ENCODE peak calls at places on chromosome 21, in five cellular contexts. One of them, this sample, is unnamed.

GRCh38 chr21:42248783-42249597 is 30.1 kb downstream of the ABCG1 start:
- DNase-seq in colonic mucosa: no peak
- DNase-seq in heart left ventricle: no peak
- DNase-seq in caudate nucleus: no peak
- DNase-seq in transverse colon: no peak
- DNase-seq in this sample: no peak

GRCh38 chr21:16634522-16634914 is 878.3 kb upstream of the CXADR start:
- DNase-seq in heart left ventricle: no peak
- DNase-seq in caudate nucleus: no peak
- DNase-seq in colonic mucosa: no peak
- DNase-seq in transverse colon: no peak
- DNase-seq in this sample: no peak

GRCh38 chr21:31538821-31539220 is 120.7 kb upstream of the SOD1 start:
- DNase-seq in heart left ventricle: no peak
- DNase-seq in transverse colon: no peak
- DNase-seq in caudate nucleus: no peak
- DNase-seq in colonic mucosa: no peak
- DNase-seq in this sample: no peak

GRCh38 chr21:26557106-26557505 is 16.0 kb downstream of the CYYR1 start:
- DNase-seq in heart left ventricle: no peak
- DNase-seq in colonic mucosa: no peak
- DNase-seq in caudate nucleus: no peak
- DNase-seq in transverse colon: no peak
- DNase-seq in this sample: no peak

GRCh38 chr21:46425061-46425460 is 33.6 kb upstream of the DIP2A start:
- DNase-seq in colonic mucosa: no peak
- DNase-seq in caudate nucleus: no peak
- DNase-seq in transverse colon: no peak
- DNase-seq in heart left ventricle: no peak
- DNase-seq in this sample: no peak

GRCh38 chr21:25568230-25568629 is 39.1 kb downstream of the MRPL39 start:
- DNase-seq in caudate nucleus: no peak
- DNase-seq in heart left ventricle: peak
- DNase-seq in transverse colon: peak
- DNase-seq in colonic mucosa: peak
- DNase-seq in this sample: no peak

GRCh38 chr21:35222541-35222941 is 173.4 kb upstream of the RUNX1 start:
- DNase-seq in colonic mucosa: no peak
- DNase-seq in heart left ventricle: no peak
- DNase-seq in caudate nucleus: no peak
- DNase-seq in transverse colon: no peak
- DNase-seq in this sample: no peak

GRCh38 chr21:46307625-46308024 is 16.0 kb downstream of the C21orf58 start:
- DNase-seq in colonic mucosa: no peak
- DNase-seq in transverse colon: no peak
- DNase-seq in heart left ventricle: no peak
- DNase-seq in caudate nucleus: no peak
- DNase-seq in this sample: no peak

GRCh38 chr21:42508371-42508770 is 5.3 kb upstream of the SLC37A1 start:
- DNase-seq in caudate nucleus: no peak
- DNase-seq in heart left ventricle: no peak
- DNase-seq in colonic mucosa: no peak
- DNase-seq in transverse colon: no peak
- DNase-seq in this sample: no peak

GRCh38 chr21:30988706-30989105 is 49.6 kb downstream of the KRTAP19-8 start:
- DNase-seq in colonic mucosa: no peak
- DNase-seq in heart left ventricle: no peak
- DNase-seq in caudate nucleus: no peak
- DNase-seq in transverse colon: no peak
- DNase-seq in this sample: no peak

GRCh38 chr21:16912075-16912474 is 600.8 kb upstream of the CXADR start:
- DNase-seq in transverse colon: no peak
- DNase-seq in heart left ventricle: no peak
- DNase-seq in caudate nucleus: no peak
- DNase-seq in colonic mucosa: no peak
- DNase-seq in this sample: no peak

GRCh38 chr21:41806773-41807172 is 39.9 kb upstream of the RIPK4 start:
- DNase-seq in transverse colon: no peak
- DNase-seq in heart left ventricle: no peak
- DNase-seq in colonic mucosa: no peak
- DNase-seq in caudate nucleus: no peak
- DNase-seq in this sample: no peak

GRCh38 chr21:31750843-31751242 is 18.9 kb upstream of the SCAF4 start:
- DNase-seq in colonic mucosa: no peak
- DNase-seq in heart left ventricle: no peak
- DNase-seq in caudate nucleus: no peak
- DNase-seq in transverse colon: no peak
- DNase-seq in this sample: no peak

GRCh38 chr21:15430577-15430976 is 299.2 kb upstream of the USP25 start:
- DNase-seq in transverse colon: no peak
- DNase-seq in colonic mucosa: no peak
- DNase-seq in caudate nucleus: no peak
- DNase-seq in heart left ventricle: peak
- DNase-seq in this sample: no peak

GRCh38 chr21:29105218-29105617 is 25.2 kb upstream of the MAP3K7CL start:
- DNase-seq in transverse colon: no peak
- DNase-seq in caudate nucleus: no peak
- DNase-seq in heart left ventricle: no peak
- DNase-seq in colonic mucosa: no peak
- DNase-seq in this sample: no peak

GRCh38 chr21:38567577-38568360 is 69.5 kb upstream of the ERG start:
- DNase-seq in heart left ventricle: no peak
- DNase-seq in caudate nucleus: no peak
- DNase-seq in colonic mucosa: no peak
- DNase-seq in transverse colon: no peak
- DNase-seq in this sample: no peak

GRCh38 chr21:41802185-41802584 is 35.3 kb upstream of the RIPK4 start:
- DNase-seq in heart left ventricle: no peak
- DNase-seq in caudate nucleus: no peak
- DNase-seq in transverse colon: no peak
- DNase-seq in colonic mucosa: no peak
- DNase-seq in this sample: no peak

GRCh38 chr21:24895885-24896734 is 711.2 kb downstream of the MRPL39 start:
- DNase-seq in caudate nucleus: no peak
- DNase-seq in colonic mucosa: no peak
- DNase-seq in heart left ventricle: no peak
- DNase-seq in transverse colon: peak
- DNase-seq in this sample: no peak

GRCh38 chr21:17388226-17388625 is 124.6 kb upstream of the CXADR start:
- DNase-seq in colonic mucosa: no peak
- DNase-seq in heart left ventricle: no peak
- DNase-seq in transverse colon: no peak
- DNase-seq in caudate nucleus: peak
- DNase-seq in this sample: no peak

GRCh38 chr21:41589620-41590175 is 81.7 kb upstream of the TMPRSS2 start:
- DNase-seq in colonic mucosa: no peak
- DNase-seq in transverse colon: no peak
- DNase-seq in heart left ventricle: no peak
- DNase-seq in caudate nucleus: no peak
- DNase-seq in this sample: no peak

GRCh38 chr21:35179990-35180557 is 131.0 kb upstream of the RUNX1 start:
- DNase-seq in colonic mucosa: no peak
- DNase-seq in heart left ventricle: no peak
- DNase-seq in caudate nucleus: no peak
- DNase-seq in transverse colon: no peak
- DNase-seq in this sample: no peak

GRCh38 chr21:38796426-38796825 is 9.3 kb upstream of the ETS2 start:
- DNase-seq in colonic mucosa: no peak
- DNase-seq in transverse colon: no peak
- DNase-seq in heart left ventricle: no peak
- DNase-seq in caudate nucleus: no peak
- DNase-seq in this sample: peak

GRCh38 chr21:42988234-42988965 is 14.0 kb downstream of the PKNOX1 start:
- DNase-seq in colonic mucosa: no peak
- DNase-seq in caudate nucleus: no peak
- DNase-seq in transverse colon: no peak
- DNase-seq in heart left ventricle: no peak
- DNase-seq in this sample: no peak

GRCh38 chr21:38343691-38344090 is 86.9 kb downstream of the KCNJ15 start:
- DNase-seq in heart left ventricle: no peak
- DNase-seq in caudate nucleus: no peak
- DNase-seq in transverse colon: no peak
- DNase-seq in colonic mucosa: no peak
- DNase-seq in this sample: no peak

GRCh38 chr21:26965091-26965566 is 1.8 kb downstream of the ADAMTS5 start:
- DNase-seq in caudate nucleus: no peak
- DNase-seq in transverse colon: no peak
- DNase-seq in colonic mucosa: no peak
- DNase-seq in heart left ventricle: no peak
- DNase-seq in this sample: no peak

GRCh38 chr21:42279341-42279871 is 35.8 kb downstream of the TFF3 start:
- DNase-seq in colonic mucosa: no peak
- DNase-seq in transverse colon: no peak
- DNase-seq in caudate nucleus: no peak
- DNase-seq in heart left ventricle: no peak
- DNase-seq in this sample: no peak

GRCh38 chr21:25331286-25331685 is 276.0 kb downstream of the MRPL39 start:
- DNase-seq in heart left ventricle: no peak
- DNase-seq in transverse colon: no peak
- DNase-seq in caudate nucleus: no peak
- DNase-seq in colonic mucosa: no peak
- DNase-seq in this sample: no peak

GRCh38 chr21:42672699-42673458 is 19.5 kb downstream of the PDE9A start:
- DNase-seq in transverse colon: no peak
- DNase-seq in heart left ventricle: no peak
- DNase-seq in caudate nucleus: peak
- DNase-seq in colonic mucosa: no peak
- DNase-seq in this sample: no peak

GRCh38 chr21:38503588-38503987 is 5.3 kb upstream of the ERG start:
- DNase-seq in colonic mucosa: no peak
- DNase-seq in heart left ventricle: no peak
- DNase-seq in caudate nucleus: no peak
- DNase-seq in transverse colon: no peak
- DNase-seq in this sample: no peak

GRCh38 chr21:28538987-28539622 is 453.6 kb downstream of the LTN1 start:
- DNase-seq in heart left ventricle: no peak
- DNase-seq in caudate nucleus: no peak
- DNase-seq in transverse colon: no peak
- DNase-seq in colonic mucosa: no peak
- DNase-seq in this sample: no peak

GRCh38 chr21:22904385-22904784 is 1906.2 kb downstream of the NCAM2 start:
- DNase-seq in transverse colon: no peak
- DNase-seq in caudate nucleus: no peak
- DNase-seq in colonic mucosa: no peak
- DNase-seq in heart left ventricle: no peak
- DNase-seq in this sample: no peak

GRCh38 chr21:46285761-46286667 is at the start of gene YBEY:
- DNase-seq in caudate nucleus: peak
- DNase-seq in colonic mucosa: peak
- DNase-seq in heart left ventricle: peak
- DNase-seq in transverse colon: peak
- DNase-seq in this sample: peak

GRCh38 chr21:14602418-14602987 is 56.4 kb upstream of the SAMSN1 start:
- DNase-seq in heart left ventricle: no peak
- DNase-seq in transverse colon: no peak
- DNase-seq in caudate nucleus: no peak
- DNase-seq in colonic mucosa: no peak
- DNase-seq in this sample: no peak

DNA sequence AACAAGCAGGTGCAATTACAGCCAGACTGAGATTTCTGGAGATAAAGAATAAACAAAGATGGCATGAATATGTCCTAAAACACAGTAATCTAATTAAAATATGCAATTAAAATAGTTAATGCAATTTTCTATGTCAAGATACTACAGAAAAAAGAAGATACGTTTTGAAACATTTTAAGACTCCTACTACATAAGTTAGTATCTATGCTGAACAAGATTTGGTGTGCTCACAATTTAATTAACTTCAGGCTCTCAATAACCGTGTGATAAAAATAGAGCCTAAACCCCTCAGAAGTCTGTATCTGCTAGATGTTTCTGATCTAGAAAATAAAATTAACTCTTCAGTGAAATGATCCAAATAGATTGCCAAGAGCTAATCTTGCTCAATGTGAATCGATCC is 13.8 kb upstream of the TMPRSS15 start:
- DNase-seq in transverse colon: no peak
- DNase-seq in caudate nucleus: no peak
- DNase-seq in heart left ventricle: no peak
- DNase-seq in colonic mucosa: no peak
- DNase-seq in this sample: no peak
- H3K27ac ChIP-seq in transverse colon: no peak
- H3K27ac ChIP-seq in caudate nucleus: no peak
- H3K27ac ChIP-seq in heart left ventricle: no peak
- H3K27ac ChIP-seq in colonic mucosa: no peak
- H3K27ac ChIP-seq in this sample: no peak

GRCh38 chr21:36965720-36966065 is 776 bp downstream of the HLCS start:
- DNase-seq in caudate nucleus: no peak
- DNase-seq in transverse colon: no peak
- DNase-seq in colonic mucosa: no peak
- DNase-seq in heart left ventricle: no peak
- DNase-seq in this sample: no peak
- H3K27ac ChIP-seq in caudate nucleus: peak
- H3K27ac ChIP-seq in transverse colon: peak
- H3K27ac ChIP-seq in colonic mucosa: peak
- H3K27ac ChIP-seq in heart left ventricle: peak
- H3K27ac ChIP-seq in this sample: no peak

GRCh38 chr21:45019076-45019886 is 55.1 kb upstream of the ADARB1 start:
- DNase-seq in colonic mucosa: no peak
- DNase-seq in caudate nucleus: no peak
- DNase-seq in transverse colon: peak
- DNase-seq in heart left ventricle: peak
- DNase-seq in this sample: no peak
- H3K27ac ChIP-seq in colonic mucosa: no peak
- H3K27ac ChIP-seq in caudate nucleus: no peak
- H3K27ac ChIP-seq in transverse colon: peak
- H3K27ac ChIP-seq in heart left ventricle: peak
- H3K27ac ChIP-seq in this sample: no peak

GRCh38 chr21:39972471-39972870 is 105.2 kb downstream of the PCP4 start:
- DNase-seq in colonic mucosa: no peak
- DNase-seq in transverse colon: no peak
- DNase-seq in heart left ventricle: no peak
- DNase-seq in caudate nucleus: no peak
- DNase-seq in this sample: no peak

GRCh38 chr21:39969691-39970364 is 102.6 kb downstream of the PCP4 start:
- DNase-seq in colonic mucosa: no peak
- DNase-seq in caudate nucleus: no peak
- DNase-seq in transverse colon: no peak
- DNase-seq in heart left ventricle: no peak
- DNase-seq in this sample: no peak

GRCh38 chr21:39972976-39973375 is 105.7 kb downstream of the PCP4 start:
- DNase-seq in transverse colon: no peak
- DNase-seq in heart left ventricle: no peak
- DNase-seq in colonic mucosa: no peak
- DNase-seq in caudate nucleus: no peak
- DNase-seq in this sample: no peak

GRCh38 chr21:39968010-39968409 is 100.8 kb downstream of the PCP4 start:
- DNase-seq in colonic mucosa: no peak
- DNase-seq in heart left ventricle: no peak
- DNase-seq in caudate nucleus: no peak
- DNase-seq in transverse colon: no peak
- DNase-seq in this sample: no peak

DNA sequence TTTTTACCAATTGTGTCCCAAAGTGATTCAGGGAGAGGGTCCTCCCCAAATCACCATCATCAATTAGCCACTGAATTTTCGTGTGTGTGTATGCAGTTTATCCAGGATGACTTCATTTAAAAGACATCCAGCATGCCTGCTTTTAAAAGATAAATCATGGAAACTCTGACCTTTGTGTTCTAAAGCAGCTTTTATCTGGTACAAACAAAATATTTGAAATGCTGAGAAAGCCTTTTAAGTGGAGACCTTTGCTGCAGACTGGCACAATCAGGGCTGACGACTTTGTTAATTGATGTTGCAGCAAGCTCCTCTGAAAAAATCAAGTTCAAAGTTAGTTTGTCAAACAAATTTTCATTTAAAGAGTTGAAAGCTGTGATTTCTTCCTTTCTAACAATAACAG is 104.7 kb downstream of the PCP4 start:
- DNase-seq in colonic mucosa: no peak
- DNase-seq in caudate nucleus: no peak
- DNase-seq in heart left ventricle: no peak
- DNase-seq in transverse colon: no peak
- DNase-seq in this sample: no peak
- H3K27ac ChIP-seq in colonic mucosa: no peak
- H3K27ac ChIP-seq in caudate nucleus: no peak
- H3K27ac ChIP-seq in heart left ventricle: no peak
- H3K27ac ChIP-seq in transverse colon: no peak
- H3K27ac ChIP-seq in this sample: no peak